ENCODE peak calls at places on chromosomes 2 and 18, in eight cellular contexts. One of them, this sample, is unnamed.
A peak's percentile ranks its signal among the peaks of the same experiment; 100 is the strongest.

GRCh38 chr18:42351455-42351854 is 396.4 kb downstream of the PIK3C3 start:
- DNase-seq in upper lobe of right lung: no peak
- DNase-seq in stomach: no peak
- DNase-seq in heart left ventricle: no peak
- DNase-seq in neural crest cell: no peak
- DNase-seq in transverse colon: no peak
- DNase-seq in right lobe of liver: no peak
- DNase-seq in cardiac muscle cell: no peak
- DNase-seq in this sample: no peak

GRCh38 chr2:115999039-115999438 is 1556.6 kb downstream of the DPP10 start:
- DNase-seq in transverse colon: no peak
- DNase-seq in cardiac muscle cell: no peak
- DNase-seq in neural crest cell: no peak
- DNase-seq in right lobe of liver: no peak
- DNase-seq in stomach: no peak
- DNase-seq in upper lobe of right lung: no peak
- DNase-seq in heart left ventricle: no peak
- DNase-seq in this sample: no peak

GRCh38 chr2:42125887-42126594 is 43.1 kb upstream of the EML4 start:
- DNase-seq in right lobe of liver: no peak
- DNase-seq in heart left ventricle: no peak
- DNase-seq in cardiac muscle cell: peak; percentile 55
- DNase-seq in upper lobe of right lung: no peak
- DNase-seq in transverse colon: peak; percentile 45
- DNase-seq in neural crest cell: no peak
- DNase-seq in stomach: no peak
- DNase-seq in this sample: no peak

GRCh38 chr2:164386226-164386625 is 235.1 kb downstream of the GRB14 start:
- DNase-seq in right lobe of liver: no peak
- DNase-seq in stomach: no peak
- DNase-seq in upper lobe of right lung: no peak
- DNase-seq in heart left ventricle: no peak
- DNase-seq in neural crest cell: no peak
- DNase-seq in cardiac muscle cell: no peak
- DNase-seq in transverse colon: no peak
- DNase-seq in this sample: no peak

GRCh38 chr18:22683196-22683676 is 249.9 kb upstream of the RBBP8 start:
- DNase-seq in heart left ventricle: peak; percentile 57
- DNase-seq in cardiac muscle cell: peak; percentile 86
- DNase-seq in upper lobe of right lung: no peak
- DNase-seq in neural crest cell: no peak
- DNase-seq in right lobe of liver: peak; percentile 83
- DNase-seq in transverse colon: peak; percentile 95
- DNase-seq in stomach: peak; percentile 91
- DNase-seq in this sample: no peak

GRCh38 chr2:67667054-67667908 is 270.1 kb downstream of the ETAA1 start:
- DNase-seq in cardiac muscle cell: no peak
- DNase-seq in transverse colon: no peak
- DNase-seq in upper lobe of right lung: no peak
- DNase-seq in neural crest cell: no peak
- DNase-seq in heart left ventricle: no peak
- DNase-seq in stomach: no peak
- DNase-seq in right lobe of liver: no peak
- DNase-seq in this sample: no peak

GRCh38 chr2:66446178-66446860 is 11.4 kb downstream of the MEIS1 start:
- DNase-seq in right lobe of liver: peak; percentile 26
- DNase-seq in neural crest cell: no peak
- DNase-seq in heart left ventricle: peak; percentile 53
- DNase-seq in cardiac muscle cell: peak; percentile 28
- DNase-seq in transverse colon: no peak
- DNase-seq in stomach: no peak
- DNase-seq in upper lobe of right lung: no peak
- DNase-seq in this sample: no peak

GRCh38 chr18:34754300-34754699 is 44.2 kb downstream of the DTNA start:
- DNase-seq in neural crest cell: no peak
- DNase-seq in upper lobe of right lung: no peak
- DNase-seq in heart left ventricle: no peak
- DNase-seq in transverse colon: no peak
- DNase-seq in stomach: no peak
- DNase-seq in cardiac muscle cell: no peak
- DNase-seq in right lobe of liver: no peak
- DNase-seq in this sample: no peak

GRCh38 chr2:174121612-174122011 is 126.7 kb downstream of the OLA1 start:
- DNase-seq in stomach: no peak
- DNase-seq in upper lobe of right lung: no peak
- DNase-seq in heart left ventricle: no peak
- DNase-seq in transverse colon: no peak
- DNase-seq in neural crest cell: no peak
- DNase-seq in cardiac muscle cell: no peak
- DNase-seq in right lobe of liver: no peak
- DNase-seq in this sample: no peak

GRCh38 chr2:31004252-31004651 is 134.0 kb downstream of the GALNT14 start:
- DNase-seq in transverse colon: no peak
- DNase-seq in cardiac muscle cell: no peak
- DNase-seq in heart left ventricle: no peak
- DNase-seq in stomach: no peak
- DNase-seq in upper lobe of right lung: no peak
- DNase-seq in right lobe of liver: no peak
- DNase-seq in neural crest cell: no peak
- DNase-seq in this sample: no peak
- TF ChIP-seq CTCF in transverse colon: no peak
- TF ChIP-seq CTCF in cardiac muscle cell: no peak
- TF ChIP-seq CTCF in heart left ventricle: no peak
- TF ChIP-seq CTCF in stomach: no peak
- TF ChIP-seq CTCF in upper lobe of right lung: no peak
- TF ChIP-seq CTCF in right lobe of liver: no peak
- TF ChIP-seq CTCF in neural crest cell: no peak
- TF ChIP-seq CTCF in this sample: no peak

GRCh38 chr18:52288403-52289004 is 51.5 kb upstream of the DCC start:
- DNase-seq in neural crest cell: peak; percentile 14
- DNase-seq in upper lobe of right lung: peak; percentile 64
- DNase-seq in stomach: peak; percentile 32
- DNase-seq in cardiac muscle cell: peak; percentile 3
- DNase-seq in transverse colon: peak; percentile 13
- DNase-seq in heart left ventricle: no peak
- DNase-seq in right lobe of liver: peak; percentile 43
- DNase-seq in this sample: no peak
- TF ChIP-seq CTCF in neural crest cell: peak; percentile 86
- TF ChIP-seq CTCF in upper lobe of right lung: peak; percentile 50
- TF ChIP-seq CTCF in stomach: peak; percentile 47
- TF ChIP-seq CTCF in cardiac muscle cell: peak; percentile 54
- TF ChIP-seq CTCF in transverse colon: peak; percentile 32
- TF ChIP-seq CTCF in heart left ventricle: peak; percentile 19
- TF ChIP-seq CTCF in right lobe of liver: peak; percentile 78
- TF ChIP-seq CTCF in this sample: no peak

GRCh38 chr2:239580199-239580527 is 179.3 kb upstream of the HDAC4 start:
- DNase-seq in heart left ventricle: no peak
- DNase-seq in cardiac muscle cell: no peak
- DNase-seq in upper lobe of right lung: no peak
- DNase-seq in transverse colon: no peak
- DNase-seq in right lobe of liver: no peak
- DNase-seq in stomach: no peak
- DNase-seq in neural crest cell: no peak
- DNase-seq in this sample: no peak

GRCh38 chr2:239579524-239580198 is 178.8 kb upstream of the HDAC4 start:
- DNase-seq in transverse colon: no peak
- DNase-seq in cardiac muscle cell: no peak
- DNase-seq in neural crest cell: no peak
- DNase-seq in heart left ventricle: no peak
- DNase-seq in stomach: no peak
- DNase-seq in upper lobe of right lung: peak; percentile 37
- DNase-seq in right lobe of liver: no peak
- DNase-seq in this sample: no peak

GRCh38 chr2:239583171-239583878 is 182.5 kb upstream of the HDAC4 start:
- DNase-seq in stomach: no peak
- DNase-seq in heart left ventricle: no peak
- DNase-seq in transverse colon: no peak
- DNase-seq in right lobe of liver: no peak
- DNase-seq in neural crest cell: no peak
- DNase-seq in cardiac muscle cell: no peak
- DNase-seq in upper lobe of right lung: peak; percentile 43
- DNase-seq in this sample: peak; percentile 1

GRCh38 chr2:239579081-239579480 is 178.3 kb upstream of the HDAC4 start:
- DNase-seq in upper lobe of right lung: peak; percentile 40
- DNase-seq in transverse colon: no peak
- DNase-seq in right lobe of liver: no peak
- DNase-seq in cardiac muscle cell: no peak
- DNase-seq in heart left ventricle: no peak
- DNase-seq in neural crest cell: no peak
- DNase-seq in stomach: no peak
- DNase-seq in this sample: no peak

GRCh38 chr2:239581352-239581901 is 180.6 kb upstream of the HDAC4 start:
- DNase-seq in upper lobe of right lung: peak; percentile 41
- DNase-seq in stomach: no peak
- DNase-seq in heart left ventricle: no peak
- DNase-seq in right lobe of liver: no peak
- DNase-seq in transverse colon: no peak
- DNase-seq in neural crest cell: no peak
- DNase-seq in cardiac muscle cell: no peak
- DNase-seq in this sample: no peak
- TF ChIP-seq CTCF in upper lobe of right lung: no peak
- TF ChIP-seq CTCF in stomach: no peak
- TF ChIP-seq CTCF in heart left ventricle: no peak
- TF ChIP-seq CTCF in right lobe of liver: no peak
- TF ChIP-seq CTCF in transverse colon: no peak
- TF ChIP-seq CTCF in neural crest cell: no peak
- TF ChIP-seq CTCF in cardiac muscle cell: no peak
- TF ChIP-seq CTCF in this sample: no peak

DNA sequence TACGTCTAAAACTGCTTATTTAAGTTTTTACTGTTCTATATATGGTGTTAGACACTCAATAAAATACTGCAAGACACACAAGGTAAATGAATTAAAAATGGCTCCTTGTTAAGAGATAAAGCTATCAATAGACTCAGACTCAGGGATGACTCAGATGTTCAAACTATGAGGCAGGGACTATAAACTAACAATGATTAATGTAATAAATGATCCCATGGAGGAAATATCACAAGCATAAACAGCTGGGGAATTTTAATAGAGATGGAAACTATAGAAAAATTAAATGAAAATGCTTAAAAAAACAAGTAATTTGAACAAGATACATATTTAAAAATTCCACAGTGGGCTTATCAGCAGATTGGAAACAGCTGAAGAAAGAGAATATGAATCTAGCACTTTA is 650.8 kb downstream of the DCDC2C start:
- DNase-seq in heart left ventricle: no peak
- DNase-seq in stomach: no peak
- DNase-seq in right lobe of liver: no peak
- DNase-seq in cardiac muscle cell: no peak
- DNase-seq in transverse colon: no peak
- DNase-seq in neural crest cell: no peak
- DNase-seq in upper lobe of right lung: no peak
- DNase-seq in this sample: no peak
- TF ChIP-seq CTCF in heart left ventricle: no peak
- TF ChIP-seq CTCF in stomach: no peak
- TF ChIP-seq CTCF in right lobe of liver: no peak
- TF ChIP-seq CTCF in cardiac muscle cell: no peak
- TF ChIP-seq CTCF in transverse colon: no peak
- TF ChIP-seq CTCF in neural crest cell: no peak
- TF ChIP-seq CTCF in upper lobe of right lung: no peak
- TF ChIP-seq CTCF in this sample: no peak

GRCh38 chr2:36544638-36545338 is 53.2 kb downstream of the FEZ2 start:
- DNase-seq in stomach: no peak
- DNase-seq in neural crest cell: no peak
- DNase-seq in transverse colon: no peak
- DNase-seq in right lobe of liver: no peak
- DNase-seq in cardiac muscle cell: no peak
- DNase-seq in heart left ventricle: no peak
- DNase-seq in upper lobe of right lung: no peak
- DNase-seq in this sample: no peak

GRCh38 chr2:36541891-36542595 is 55.9 kb downstream of the FEZ2 start:
- DNase-seq in neural crest cell: no peak
- DNase-seq in stomach: no peak
- DNase-seq in upper lobe of right lung: no peak
- DNase-seq in cardiac muscle cell: no peak
- DNase-seq in right lobe of liver: no peak
- DNase-seq in transverse colon: no peak
- DNase-seq in heart left ventricle: no peak
- DNase-seq in this sample: no peak

GRCh38 chr2:36549063-36549662 is 48.8 kb downstream of the FEZ2 start:
- DNase-seq in right lobe of liver: no peak
- DNase-seq in upper lobe of right lung: no peak
- DNase-seq in transverse colon: no peak
- DNase-seq in heart left ventricle: no peak
- DNase-seq in cardiac muscle cell: peak; percentile 29
- DNase-seq in neural crest cell: no peak
- DNase-seq in stomach: no peak
- DNase-seq in this sample: no peak

GRCh38 chr2:36547906-36548305 is 50.1 kb downstream of the FEZ2 start:
- DNase-seq in cardiac muscle cell: no peak
- DNase-seq in right lobe of liver: no peak
- DNase-seq in transverse colon: no peak
- DNase-seq in stomach: no peak
- DNase-seq in upper lobe of right lung: no peak
- DNase-seq in heart left ventricle: no peak
- DNase-seq in neural crest cell: no peak
- DNase-seq in this sample: no peak

GRCh38 chr2:36545871-36546416 is 52.0 kb downstream of the FEZ2 start:
- DNase-seq in neural crest cell: no peak
- DNase-seq in stomach: no peak
- DNase-seq in transverse colon: no peak
- DNase-seq in right lobe of liver: no peak
- DNase-seq in cardiac muscle cell: no peak
- DNase-seq in heart left ventricle: no peak
- DNase-seq in upper lobe of right lung: no peak
- DNase-seq in this sample: no peak
- TF ChIP-seq CTCF in neural crest cell: no peak
- TF ChIP-seq CTCF in stomach: peak; percentile 8
- TF ChIP-seq CTCF in transverse colon: no peak
- TF ChIP-seq CTCF in right lobe of liver: no peak
- TF ChIP-seq CTCF in cardiac muscle cell: peak; percentile 2
- TF ChIP-seq CTCF in heart left ventricle: no peak
- TF ChIP-seq CTCF in upper lobe of right lung: no peak
- TF ChIP-seq CTCF in this sample: no peak

DNA sequence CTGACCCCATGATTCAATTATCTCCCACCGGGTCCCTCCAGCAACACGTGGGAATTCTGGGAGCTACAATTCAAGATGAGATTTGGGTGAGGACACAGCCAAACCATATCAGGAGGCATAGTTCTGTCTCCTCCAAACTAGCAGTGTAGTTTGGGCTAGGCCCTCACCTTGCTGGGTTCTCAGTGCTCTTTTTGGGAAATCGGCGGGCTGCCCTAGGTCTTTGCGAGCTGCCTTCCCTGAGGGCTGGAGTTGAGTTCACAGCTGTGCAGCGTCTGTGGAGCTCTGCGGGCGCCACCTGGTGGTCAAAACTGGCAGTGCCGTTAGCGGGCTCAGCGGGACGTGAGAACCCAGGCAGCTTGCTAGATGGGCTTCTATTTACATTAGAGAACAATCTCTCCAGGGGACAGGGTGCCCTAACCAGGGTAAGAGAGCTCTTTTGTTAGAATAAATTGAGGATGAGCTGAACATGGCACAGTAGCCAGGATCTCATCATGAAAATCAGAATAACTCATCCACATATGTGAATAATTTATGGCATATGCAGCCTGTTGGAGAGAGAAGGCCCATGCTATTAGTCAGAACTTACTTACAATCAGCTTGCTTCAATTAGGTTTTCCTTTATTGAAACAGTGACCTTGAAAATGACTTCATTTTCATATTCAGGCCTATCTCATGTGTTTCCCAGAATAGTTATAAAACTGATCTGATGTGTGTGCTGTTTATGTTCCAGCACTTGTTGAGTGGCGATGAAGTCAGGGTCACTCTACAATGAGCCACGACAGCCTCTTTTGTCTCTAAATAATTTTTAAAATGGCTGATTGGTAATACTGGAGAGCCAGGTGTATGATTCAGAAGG is 27.4 kb upstream of the YES1 start:
- DNase-seq in neural crest cell: peak; percentile 99
- DNase-seq in cardiac muscle cell: peak; percentile 88
- DNase-seq in transverse colon: peak; percentile 89
- DNase-seq in heart left ventricle: peak; percentile 79
- DNase-seq in upper lobe of right lung: peak; percentile 91
- DNase-seq in right lobe of liver: peak; percentile 86
- DNase-seq in stomach: peak; percentile 90
- DNase-seq in this sample: peak; percentile 52
- TF ChIP-seq CTCF in neural crest cell: peak; percentile 98
- TF ChIP-seq CTCF in cardiac muscle cell: peak; percentile 97
- TF ChIP-seq CTCF in transverse colon: peak; percentile 90
- TF ChIP-seq CTCF in heart left ventricle: peak; percentile 94
- TF ChIP-seq CTCF in upper lobe of right lung: peak; percentile 99
- TF ChIP-seq CTCF in right lobe of liver: peak; percentile 99
- TF ChIP-seq CTCF in stomach: peak; percentile 97
- TF ChIP-seq CTCF in this sample: peak; percentile 99

This sample was measured in gastrocnemius medialis.